ENCODE peak calls at places on chromosomes 1 and 21, in four cellular contexts. L is lung, Y is cardiac muscle cell, T is spleen. G is an unnamed sample. For H3K9me3, the result is how much of the 10 kb centered on the place peaks cover.

GRCh38 chr1:219339466-219339865 is 165.8 kb downstream of the LYPLAL1 start:
- DNase-seq in T (no peak), Y (no peak), L (no peak), G (no peak)

GRCh38 chr1:24384251-24385090 is 29.1 kb downstream of the STPG1 start:
- DNase-seq in Y (peak), L (peak), T (peak), G (no peak)

GRCh38 chr21:17786219-17787181 is 32.7 kb downstream of the C21orf91 start:
- DNase-seq in L (no peak), Y (no peak), T (peak), G (no peak)

GRCh38 chr1:8408151-8408839 is 90.4 kb downstream of the SLC45A1 start:
- DNase-seq in T (no peak), Y (peak), L (peak), G (peak)

GRCh38 chr1:209497729-209498128 is 85.8 kb upstream of the CAMK1G start:
- DNase-seq in Y (no peak), L (no peak), T (no peak), G (no peak)

GRCh38 chr1:3996846-3997705 is 97.0 kb upstream of the C1orf174 start:
- DNase-seq in Y (no peak), L (no peak), T (peak), G (no peak)

GRCh38 chr1:66571789-66572188 is 37.8 kb downstream of the SGIP1 start:
- DNase-seq in Y (no peak), T (no peak), L (no peak), G (no peak)

GRCh38 chr1:25484096-25484495 is 53.4 kb downstream of the MACO1 start:
- DNase-seq in L (no peak), T (no peak), Y (no peak), G (peak)

GRCh38 chr1:247360116-247360898 is 28.6 kb upstream of the ZNF496 start:
- DNase-seq in L (no peak), Y (no peak), T (peak), G (peak)

GRCh38 chr1:201795066-201795465 is 33.9 kb upstream of the IPO9 start:
- DNase-seq in T (no peak), L (no peak), Y (peak), G (no peak)

GRCh38 chr1:205440121-205440475 is 15.7 kb downstream of the BLACAT1 start:
- DNase-seq in L (no peak), Y (no peak), T (peak), G (no peak)

GRCh38 chr1:167246971-167247370 is 26.3 kb downstream of the POU2F1 start:
- DNase-seq in T (no peak), L (no peak), Y (no peak), G (no peak)

GRCh38 chr1:228809621-228810313 is 74.5 kb downstream of the RHOU start:
- DNase-seq in L (no peak), Y (no peak), T (no peak), G (no peak)

GRCh38 chr1:112501810-112502641 is 6.7 kb upstream of the WNT2B start:
- DNase-seq in L (peak), T (peak), Y (peak), G (peak)

GRCh38 chr1:53315456-53316048 is 12.3 kb downstream of the LRP8 start:
- DNase-seq in T (peak), L (no peak), Y (no peak), G (no peak)

GRCh38 chr1:178011101-178011828 is 41.4 kb upstream of the SEC16B start:
- DNase-seq in Y (peak), L (no peak), T (no peak), G (no peak)

GRCh38 chr1:187396929-187397796 is 568.4 kb downstream of the PLA2G4A start:
- DNase-seq in T (peak), L (no peak), Y (no peak), G (no peak)

GRCh38 chr1:2201062-2201461 is 6.5 kb upstream of the FAAP20 start:
- DNase-seq in L (no peak), T (peak), Y (no peak), G (no peak)

GRCh38 chr1:63012339-63012738 is 228.4 kb downstream of the ATG4C start:
- DNase-seq in L (no peak), T (no peak), Y (peak), G (no peak)

GRCh38 chr1:22751124-22751531 is 40.5 kb downstream of the EPHB2 start:
- DNase-seq in L (peak), T (no peak), Y (no peak), G (no peak)

GRCh38 chr1:39255212-39255611 is 50.7 kb downstream of the MACF1 start:
- DNase-seq in Y (peak), L (no peak), T (no peak), G (no peak)

GRCh38 chr1:167094690-167095089 is 815 bp downstream of the STYXL2 start:
- DNase-seq in Y (no peak), T (no peak), L (no peak), G (no peak)

GRCh38 chr1:12124693-12125421 is 41.9 kb upstream of the TNFRSF1B start:
- DNase-seq in T (peak), Y (peak), L (peak), G (peak)

GRCh38 chr21:26070822-26071425 is 99.6 kb downstream of the APP start:
- DNase-seq in Y (peak), L (peak), T (no peak), G (peak)

GRCh38 chr1:9078035-9078948 is 8.9 kb upstream of the SLC2A5 start:
- DNase-seq in L (no peak), Y (peak), T (no peak), G (no peak)

GRCh38 chr21:45821315-45822001 is 160.1 kb upstream of the COL6A1 start:
- DNase-seq in L (no peak), T (no peak), Y (no peak), G (peak)

GRCh38 chr1:206826409-206826808 is 39.0 kb upstream of the IL20 start:
- DNase-seq in T (no peak), L (no peak), Y (no peak), G (no peak)

GRCh38 chr1:41673806-41674205 is 189.3 kb upstream of the EDN2 start:
- DNase-seq in T (peak), L (no peak), Y (no peak), G (no peak)

GRCh38 chr1:183079697-183080096 is 56.5 kb downstream of the LAMC1 start:
- DNase-seq in Y (no peak), L (no peak), T (no peak), G (no peak)

GRCh38 chr1:22689505-22689904 is 21.1 kb upstream of the EPHB2 start:
- DNase-seq in Y (peak), L (no peak), T (no peak), G (no peak)

GRCh38 chr1:218459878-218460277 is 114.7 kb downstream of the TGFB2 start:
- DNase-seq in L (no peak), Y (peak), T (no peak), G (no peak)

GRCh38 chr1:5478961-5479360 is 513.3 kb downstream of the NPHP4 start:
- DNase-seq in L (no peak), Y (no peak), T (peak), G (no peak)
- H3K9me3 ChIP-seq in L (under half), Y (under half), T (under half), G (under half)

GRCh38 chr1:240189386-240189989 is 97.8 kb downstream of the FMN2 start:
- DNase-seq in L (no peak), Y (peak), T (no peak), G (peak)

GRCh38 chr1:240192851-240193250 is 101.2 kb downstream of the FMN2 start:
- DNase-seq in L (no peak), Y (no peak), T (no peak), G (no peak)

GRCh38 chr1:240188139-240188538 is 96.5 kb downstream of the FMN2 start:
- DNase-seq in T (no peak), L (no peak), Y (no peak), G (no peak)

GRCh38 chr1:240193699-240194098 is 102.0 kb downstream of the FMN2 start:
- DNase-seq in Y (peak), T (no peak), L (no peak), G (no peak)

DNA sequence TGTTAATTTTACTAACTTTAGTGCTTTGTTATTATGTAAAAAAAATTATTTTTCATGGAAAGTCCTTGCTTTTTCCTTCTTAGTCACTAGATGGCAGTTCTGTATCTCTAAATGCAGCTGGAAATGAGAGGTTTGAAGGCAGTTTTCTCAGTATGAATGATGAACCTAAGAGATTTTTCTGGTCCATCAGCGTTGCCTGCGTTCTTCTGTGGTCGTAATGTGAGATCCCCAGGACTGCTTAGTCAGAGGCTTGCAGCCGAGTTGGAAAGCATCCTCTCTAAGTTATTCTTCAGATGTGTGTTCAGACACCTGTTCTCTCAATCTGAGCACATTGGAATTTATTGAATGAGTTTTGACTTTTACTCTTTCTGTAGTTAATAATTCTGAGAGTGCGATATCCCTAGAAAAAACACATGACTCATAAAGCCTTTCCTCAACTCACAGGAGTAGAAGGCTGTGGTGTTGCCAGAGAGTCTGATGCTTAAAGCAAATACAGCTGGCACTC is 99.2 kb downstream of the FMN2 start:
- DNase-seq in T (no peak), Y (peak), L (no peak), G (no peak)
- TF ChIP-seq CTCF in T (no peak), Y (peak), L (no peak), G (peak)

GRCh38 chr21:8992731-8993174 is 1528.6 kb upstream of the TPTE start:
- DNase-seq in L (no peak), T (no peak), Y (no peak), G (no peak)
- H3K9me3 ChIP-seq in L (under half), T (under half), Y (under half), G (under half)

GRCh38 chr1:36096500-36097412 is 8.1 kb downstream of the ADPRS start:
- DNase-seq in Y (peak), L (no peak), T (no peak), G (peak)
- TF ChIP-seq CTCF in Y (no peak), L (no peak), T (no peak), G (no peak)

DNA sequence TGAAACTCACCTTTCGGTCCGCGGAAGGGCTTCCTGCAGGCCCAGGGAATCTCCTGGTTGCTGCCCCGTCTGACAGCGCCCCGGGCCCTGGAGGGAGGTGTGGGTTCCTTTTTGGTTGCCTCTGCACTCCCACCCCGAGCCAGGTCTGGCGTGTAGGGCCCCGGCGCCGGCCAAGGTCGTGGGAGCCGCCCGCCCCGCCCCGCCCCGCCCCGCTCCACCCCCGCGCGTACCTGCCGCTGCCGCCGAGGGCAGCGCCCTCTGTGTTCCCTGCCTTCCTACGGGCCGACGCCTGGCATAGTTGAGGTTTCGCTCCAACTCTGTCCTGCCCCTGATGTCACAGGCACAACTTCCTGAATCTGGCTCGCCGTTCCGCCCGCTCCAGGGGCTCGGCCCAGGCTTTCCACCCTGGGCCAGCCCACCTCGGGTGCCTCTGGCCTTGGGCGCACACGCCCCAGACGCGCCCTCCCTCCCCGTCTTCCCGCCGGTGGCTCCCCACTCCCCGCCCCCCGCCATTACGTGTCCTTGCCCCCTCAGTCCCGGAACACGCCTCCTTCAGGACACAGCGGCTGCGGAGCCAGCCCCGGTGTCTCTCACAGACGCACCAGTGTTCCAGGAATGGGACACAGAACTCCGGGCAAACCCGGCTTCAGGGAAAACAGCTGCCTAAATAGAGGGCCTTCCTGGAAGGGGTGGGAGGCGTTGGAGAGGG is at the start of gene KIAA0040:
- DNase-seq in Y (peak), T (peak), L (peak), G (peak)
- H3K9me3 ChIP-seq in Y (under half), T (under half), L (under half), G (under half)

DNA sequence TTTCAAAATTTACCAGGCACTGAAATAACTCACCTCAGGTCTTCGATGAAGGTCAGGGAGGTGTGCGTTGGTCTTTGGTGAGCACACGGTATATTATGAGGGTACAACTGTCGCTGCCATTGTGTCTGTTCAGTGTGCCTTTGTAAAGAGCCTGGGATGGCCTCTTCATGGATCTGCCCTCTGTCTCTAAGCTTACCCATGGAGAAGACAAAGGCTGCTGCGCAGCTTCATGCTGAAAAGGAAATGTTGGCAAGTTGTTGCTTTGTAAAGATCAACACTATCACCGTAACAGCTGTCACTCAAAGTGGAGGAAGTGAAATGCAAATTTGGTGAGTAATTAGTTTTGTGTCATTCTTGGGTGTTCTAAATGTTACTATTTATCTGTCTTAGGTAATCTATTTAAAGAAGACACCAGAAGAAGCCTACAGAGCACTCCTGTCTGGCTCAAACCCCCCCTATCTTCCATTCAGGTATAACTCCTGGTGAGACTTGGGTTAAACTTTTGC is 71.6 kb downstream of the CDC14A start:
- DNase-seq in T (no peak), L (no peak), Y (no peak), G (no peak)
- TF ChIP-seq CTCF in T (no peak), L (no peak), Y (no peak), G (no peak)

GRCh38 chr21:7933923-7934322 is 2587.5 kb upstream of the TPTE start:
- DNase-seq in Y (no peak), T (no peak), L (no peak), G (no peak)
- H3K9me3 ChIP-seq in Y (half or more), T (under half), L (under half), G (under half)

GRCh38 chr1:169745015-169745861 is 11.4 kb upstream of the SELE start:
- DNase-seq in Y (peak), L (no peak), T (no peak), G (no peak)

GRCh38 chr1:169739980-169740379 is 6.1 kb upstream of the SELE start:
- DNase-seq in L (no peak), T (no peak), Y (peak), G (no peak)

DNA sequence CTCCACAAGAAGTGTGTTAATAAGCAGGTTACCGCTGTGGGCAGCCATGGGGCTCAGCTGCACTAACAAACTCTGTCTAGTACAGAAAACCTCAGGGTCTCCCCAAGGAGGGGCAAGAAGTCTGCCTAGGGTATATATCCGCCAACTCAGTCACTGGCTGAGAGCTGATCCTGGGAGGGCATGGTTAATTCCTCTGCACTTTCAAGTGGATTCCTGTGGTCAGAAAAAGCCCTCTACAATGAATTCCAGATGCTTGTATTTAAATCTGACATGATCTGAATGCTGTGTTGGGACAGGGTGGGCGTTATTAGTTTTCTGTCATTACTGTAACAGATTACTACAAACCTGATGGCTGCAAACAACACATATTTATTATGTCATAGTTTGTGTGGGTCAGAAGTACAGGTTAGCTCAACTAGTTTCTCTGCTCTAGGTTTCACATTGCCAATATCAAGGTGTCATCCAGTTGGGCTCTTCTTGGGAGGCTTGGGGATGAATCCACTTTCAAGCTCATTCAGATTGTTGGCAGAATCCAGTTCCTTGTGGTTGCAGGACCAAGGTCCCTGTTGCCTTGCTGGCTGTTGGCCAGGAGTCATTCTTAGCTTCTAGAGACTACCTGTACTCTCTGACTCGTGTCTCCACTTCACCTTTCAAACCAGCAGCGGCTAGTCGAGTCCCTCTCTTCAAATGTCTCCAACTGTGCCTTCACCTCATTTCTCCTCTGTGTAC is 8.0 kb upstream of the SELE start:
- DNase-seq in L (peak), Y (peak), T (no peak), G (no peak)
- TF ChIP-seq CTCF in L (no peak), Y (no peak), T (no peak), G (no peak)

GRCh38 chr1:152107289-152107983 is 7.8 kb downstream of the TCHH start:
- DNase-seq in T (no peak), Y (no peak), L (no peak), G (peak)
- H3K9me3 ChIP-seq in T (under half), Y (under half), L (under half), G (under half)

G was measured in testis.